ENCODE peak calls at places on chromosomes 7 and 10, in four cellular contexts. One of them, this sample, is unnamed.

GRCh38 chr7:103063895-103064294 is 10.7 kb downstream of the FBXL13 start:
- DNase-seq in GM12878: no peak
- DNase-seq in A549: no peak
- DNase-seq in SK-N-SH: no peak
- DNase-seq in this sample: no peak

GRCh38 chr10:65183236-65183635 is 1662.0 kb downstream of the REEP3 start:
- DNase-seq in A549: no peak
- DNase-seq in GM12878: no peak
- DNase-seq in SK-N-SH: no peak
- DNase-seq in this sample: no peak

GRCh38 chr10:3235996-3236510 is 63.5 kb upstream of the PITRM1 start:
- DNase-seq in SK-N-SH: no peak
- DNase-seq in A549: no peak
- DNase-seq in GM12878: no peak
- DNase-seq in this sample: no peak

GRCh38 chr10:122279725-122280141 is 8.6 kb downstream of the BTBD16 start:
- DNase-seq in GM12878: no peak
- DNase-seq in A549: peak; percentile 56
- DNase-seq in SK-N-SH: peak; percentile 43
- DNase-seq in this sample: peak; percentile 54

GRCh38 chr10:78832281-78832680 is 236.5 kb upstream of the ZMIZ1 start:
- DNase-seq in GM12878: no peak
- DNase-seq in SK-N-SH: no peak
- DNase-seq in A549: peak; percentile 15
- DNase-seq in this sample: no peak

GRCh38 chr10:1550291-1550595 is 187.1 kb downstream of the ADARB2 start:
- DNase-seq in A549: no peak
- DNase-seq in GM12878: no peak
- DNase-seq in SK-N-SH: no peak
- DNase-seq in this sample: no peak

GRCh38 chr7:77537595-77538185 is 595 bp downstream of the PTPN12 start:
- DNase-seq in SK-N-SH: peak; percentile 74
- DNase-seq in GM12878: no peak
- DNase-seq in A549: peak; percentile 60
- DNase-seq in this sample: peak; percentile 32

GRCh38 chr7:25068814-25069213 is 56.2 kb downstream of the CYCS start:
- DNase-seq in SK-N-SH: no peak
- DNase-seq in GM12878: no peak
- DNase-seq in A549: peak; percentile 28
- DNase-seq in this sample: no peak

GRCh38 chr7:151425670-151426075 is 14.3 kb downstream of the CRYGN start:
- DNase-seq in A549: peak; percentile 52
- DNase-seq in SK-N-SH: no peak
- DNase-seq in GM12878: no peak
- DNase-seq in this sample: no peak

GRCh38 chr10:32985781-32986350 is 27.8 kb upstream of the ITGB1 start:
- DNase-seq in SK-N-SH: no peak
- DNase-seq in GM12878: no peak
- DNase-seq in A549: peak; percentile 97
- DNase-seq in this sample: peak; percentile 76

GRCh38 chr7:2260820-2261219 is 18.8 kb downstream of the NUDT1 start:
- DNase-seq in SK-N-SH: peak; percentile 90
- DNase-seq in A549: peak; percentile 52
- DNase-seq in GM12878: no peak
- DNase-seq in this sample: no peak

GRCh38 chr10:18140149-18140956 is at the start of gene CACNB2:
- DNase-seq in A549: peak; percentile 29
- DNase-seq in SK-N-SH: peak; percentile 86
- DNase-seq in GM12878: no peak
- DNase-seq in this sample: peak; percentile 10

GRCh38 chr7:35801392-35802101 is 690 bp downstream of the SEPTIN7 start:
- DNase-seq in A549: peak; percentile 66
- DNase-seq in GM12878: no peak
- DNase-seq in SK-N-SH: peak; percentile 85
- DNase-seq in this sample: peak; percentile 32

GRCh38 chr10:127600479-127600878 is 51.4 kb downstream of the NPS start:
- DNase-seq in GM12878: no peak
- DNase-seq in SK-N-SH: no peak
- DNase-seq in A549: no peak
- DNase-seq in this sample: peak; percentile 9

GRCh38 chr10:94115725-94116124 is 122.0 kb downstream of the PLCE1 start:
- DNase-seq in A549: peak; percentile 80
- DNase-seq in SK-N-SH: no peak
- DNase-seq in GM12878: no peak
- DNase-seq in this sample: no peak

GRCh38 chr7:3370068-3370704 is 69.1 kb downstream of the SDK1 start:
- DNase-seq in GM12878: no peak
- DNase-seq in SK-N-SH: no peak
- DNase-seq in A549: no peak
- DNase-seq in this sample: no peak

GRCh38 chr7:158536871-158537865 is 50.5 kb downstream of the PTPRN2 start:
- DNase-seq in GM12878: no peak
- DNase-seq in SK-N-SH: no peak
- DNase-seq in A549: no peak
- DNase-seq in this sample: peak; percentile 44

GRCh38 chr10:5442056-5442989 is 30.0 kb downstream of the NET1 start:
- DNase-seq in A549: peak; percentile 51
- DNase-seq in SK-N-SH: peak; percentile 56
- DNase-seq in GM12878: no peak
- DNase-seq in this sample: peak; percentile 43

GRCh38 chr10:22630229-22631174 is 83.9 kb downstream of the PIP4K2A start:
- DNase-seq in SK-N-SH: no peak
- DNase-seq in A549: no peak
- DNase-seq in GM12878: peak; percentile 92
- DNase-seq in this sample: no peak

GRCh38 chr7:33185786-33186185 is 56.4 kb downstream of the BBS9 start:
- DNase-seq in SK-N-SH: peak; percentile 63
- DNase-seq in A549: peak; percentile 62
- DNase-seq in GM12878: no peak
- DNase-seq in this sample: peak; percentile 62

GRCh38 chr7:44622342-44623151 is 16.1 kb downstream of the OGDH start:
- DNase-seq in A549: no peak
- DNase-seq in GM12878: no peak
- DNase-seq in SK-N-SH: no peak
- DNase-seq in this sample: peak; percentile 71

GRCh38 chr7:47460251-47460989 is 121.5 kb downstream of the TNS3 start:
- DNase-seq in GM12878: no peak
- DNase-seq in A549: no peak
- DNase-seq in SK-N-SH: no peak
- DNase-seq in this sample: no peak

GRCh38 chr10:49505076-49505475 is 33.8 kb downstream of the ERCC6 start:
- DNase-seq in SK-N-SH: no peak
- DNase-seq in A549: no peak
- DNase-seq in GM12878: no peak
- DNase-seq in this sample: no peak

GRCh38 chr10:24700911-24701310 is 22.8 kb downstream of the ARHGAP21 start:
- DNase-seq in SK-N-SH: no peak
- DNase-seq in GM12878: no peak
- DNase-seq in A549: no peak
- DNase-seq in this sample: no peak

GRCh38 chr10:24697080-24697479 is 26.6 kb downstream of the ARHGAP21 start:
- DNase-seq in SK-N-SH: no peak
- DNase-seq in GM12878: no peak
- DNase-seq in A549: no peak
- DNase-seq in this sample: no peak

GRCh38 chr10:24703700-24704099 is 20.0 kb downstream of the ARHGAP21 start:
- DNase-seq in SK-N-SH: no peak
- DNase-seq in A549: no peak
- DNase-seq in GM12878: no peak
- DNase-seq in this sample: no peak

GRCh38 chr10:24706479-24707118 is 17.1 kb downstream of the ARHGAP21 start:
- DNase-seq in A549: peak; percentile 86
- DNase-seq in SK-N-SH: peak; percentile 42
- DNase-seq in GM12878: no peak
- DNase-seq in this sample: peak; percentile 63

DNA sequence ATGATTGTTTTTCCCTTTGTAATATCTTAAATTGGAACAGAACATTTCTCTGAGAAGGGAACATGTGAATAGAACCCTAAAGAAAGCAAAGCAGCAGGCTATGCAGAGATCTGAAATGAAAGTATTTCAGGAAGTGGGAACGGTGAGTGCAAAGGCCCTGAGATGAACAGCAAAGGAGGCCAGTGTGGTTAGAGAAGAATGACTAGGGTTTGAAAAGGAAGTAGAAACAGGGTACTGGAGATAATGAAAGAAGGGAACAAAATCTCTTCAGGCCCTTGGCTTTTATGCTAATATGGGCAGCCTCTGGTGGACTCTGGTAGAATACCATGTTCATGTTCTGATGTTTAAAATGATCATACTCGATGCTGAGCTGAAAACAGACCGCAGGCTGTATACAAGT is 22.2 kb downstream of the ARHGAP21 start:
- DNase-seq in A549: no peak
- DNase-seq in GM12878: peak; percentile 55
- DNase-seq in SK-N-SH: no peak
- DNase-seq in this sample: no peak
- TF ChIP-seq PBX3 in A549: no peak
- TF ChIP-seq PBX3 in GM12878: no peak
- TF ChIP-seq PBX3 in SK-N-SH: no peak
- TF ChIP-seq PBX3 in this sample: no peak

GRCh38 chr10:92291921-92292860 is 1.2 kb downstream of the MARCHF5 start:
- DNase-seq in SK-N-SH: peak; percentile 59
- DNase-seq in GM12878: peak; percentile 37
- DNase-seq in A549: peak; percentile 50
- DNase-seq in this sample: peak; percentile 28
- TF ChIP-seq PBX3 in SK-N-SH: no peak
- TF ChIP-seq PBX3 in GM12878: no peak
- TF ChIP-seq PBX3 in A549: no peak
- TF ChIP-seq PBX3 in this sample: no peak

GRCh38 chr7:140062118-140062527 is 628 bp downstream of the PARP12 start:
- DNase-seq in A549: peak; percentile 13
- DNase-seq in SK-N-SH: no peak
- DNase-seq in GM12878: no peak
- DNase-seq in this sample: no peak
- TF ChIP-seq PBX3 in A549: no peak
- TF ChIP-seq PBX3 in SK-N-SH: no peak
- TF ChIP-seq PBX3 in GM12878: no peak
- TF ChIP-seq PBX3 in this sample: no peak

GRCh38 chr7:129090307-129090907 is 35.5 kb upstream of the TNPO3 start:
- DNase-seq in SK-N-SH: no peak
- DNase-seq in A549: no peak
- DNase-seq in GM12878: no peak
- DNase-seq in this sample: no peak
- TF ChIP-seq PBX3 in SK-N-SH: no peak
- TF ChIP-seq PBX3 in A549: no peak
- TF ChIP-seq PBX3 in GM12878: no peak
- TF ChIP-seq PBX3 in this sample: no peak

GRCh38 chr7:133824123-133824522 is 303.0 kb upstream of the LRGUK start:
- DNase-seq in A549: no peak
- DNase-seq in GM12878: no peak
- DNase-seq in SK-N-SH: no peak
- DNase-seq in this sample: no peak

GRCh38 chr7:133828906-133829305 is 298.2 kb upstream of the LRGUK start:
- DNase-seq in A549: no peak
- DNase-seq in GM12878: no peak
- DNase-seq in SK-N-SH: no peak
- DNase-seq in this sample: no peak

GRCh38 chr7:133830081-133830480 is 297.1 kb upstream of the LRGUK start:
- DNase-seq in A549: no peak
- DNase-seq in GM12878: no peak
- DNase-seq in SK-N-SH: no peak
- DNase-seq in this sample: no peak

GRCh38 chr7:133827707-133828580 is 299.2 kb upstream of the LRGUK start:
- DNase-seq in SK-N-SH: no peak
- DNase-seq in GM12878: peak; percentile 24
- DNase-seq in A549: no peak
- DNase-seq in this sample: no peak

GRCh38 chr7:133829336-133829897 is 297.7 kb upstream of the LRGUK start:
- DNase-seq in GM12878: no peak
- DNase-seq in SK-N-SH: no peak
- DNase-seq in A549: no peak
- DNase-seq in this sample: no peak
- TF ChIP-seq PBX3 in GM12878: no peak
- TF ChIP-seq PBX3 in SK-N-SH: peak; percentile 64
- TF ChIP-seq PBX3 in A549: no peak
- TF ChIP-seq PBX3 in this sample: no peak

DNA sequence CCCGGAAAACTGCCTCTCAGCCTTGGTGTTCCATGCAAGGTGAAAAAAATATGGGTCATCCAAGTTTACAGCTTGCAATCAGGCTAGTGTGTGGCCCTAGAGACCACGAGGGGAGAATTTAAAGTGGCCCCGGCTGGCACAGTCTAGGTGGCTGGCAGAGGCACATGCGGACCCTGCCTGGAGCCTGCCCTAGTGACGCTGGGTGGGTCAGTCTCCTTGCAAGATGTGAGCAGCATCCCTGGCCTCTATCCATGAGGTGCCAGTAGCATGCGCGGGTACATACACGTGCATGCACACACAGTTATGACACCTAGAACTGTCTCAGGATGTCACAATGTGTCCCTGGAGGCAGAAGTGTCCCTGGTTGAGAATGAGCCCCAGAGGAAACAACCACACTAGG is 22.4 kb upstream of the ZNF716 start:
- DNase-seq in GM12878: no peak
- DNase-seq in A549: no peak
- DNase-seq in SK-N-SH: no peak
- DNase-seq in this sample: no peak
- TF ChIP-seq PBX3 in GM12878: no peak
- TF ChIP-seq PBX3 in A549: no peak
- TF ChIP-seq PBX3 in SK-N-SH: no peak
- TF ChIP-seq PBX3 in this sample: no peak

GRCh38 chr7:123871998-123872867 is 27.3 kb downstream of the HYAL4 start:
- DNase-seq in SK-N-SH: peak; percentile 61
- DNase-seq in A549: peak; percentile 73
- DNase-seq in GM12878: no peak
- DNase-seq in this sample: peak; percentile 55
- TF ChIP-seq PBX3 in SK-N-SH: no peak
- TF ChIP-seq PBX3 in A549: no peak
- TF ChIP-seq PBX3 in GM12878: no peak
- TF ChIP-seq PBX3 in this sample: no peak

GRCh38 chr10:98378722-98379121 is 36.3 kb downstream of the PYROXD2 start:
- DNase-seq in SK-N-SH: no peak
- DNase-seq in GM12878: no peak
- DNase-seq in A549: no peak
- DNase-seq in this sample: no peak

GRCh38 chr10:98377001-98377400 is 38.0 kb downstream of the PYROXD2 start:
- DNase-seq in GM12878: no peak
- DNase-seq in A549: no peak
- DNase-seq in SK-N-SH: no peak
- DNase-seq in this sample: no peak

GRCh38 chr10:98377536-98377935 is 37.4 kb downstream of the PYROXD2 start:
- DNase-seq in SK-N-SH: no peak
- DNase-seq in A549: no peak
- DNase-seq in GM12878: no peak
- DNase-seq in this sample: no peak

GRCh38 chr10:98374176-98374969 is 40.6 kb downstream of the PYROXD2 start:
- DNase-seq in SK-N-SH: no peak
- DNase-seq in A549: no peak
- DNase-seq in GM12878: no peak
- DNase-seq in this sample: no peak

DNA sequence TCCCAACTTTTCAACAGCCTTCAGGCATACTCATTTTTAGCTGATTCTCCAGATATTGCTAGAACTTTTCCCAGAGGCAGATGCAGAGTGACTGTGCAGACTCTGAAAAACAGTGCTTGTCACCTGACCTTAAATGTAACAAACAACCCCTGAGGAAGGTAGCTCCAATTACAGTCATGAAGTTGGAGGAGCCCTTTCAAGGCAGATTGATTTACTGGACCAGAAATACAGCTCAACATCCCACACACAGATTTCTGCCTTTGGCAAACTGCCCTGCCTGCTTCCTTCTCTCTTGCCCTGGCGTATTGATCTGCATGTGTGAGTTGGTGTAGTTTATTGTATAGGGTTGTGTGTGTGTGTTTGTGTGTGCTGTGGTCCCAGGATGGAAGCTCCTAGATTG is 38.5 kb downstream of the PYROXD2 start:
- DNase-seq in GM12878: no peak
- DNase-seq in SK-N-SH: no peak
- DNase-seq in A549: no peak
- DNase-seq in this sample: no peak
- TF ChIP-seq PBX3 in GM12878: no peak
- TF ChIP-seq PBX3 in SK-N-SH: no peak
- TF ChIP-seq PBX3 in A549: no peak
- TF ChIP-seq PBX3 in this sample: no peak